ENCODE peak calls at places on chromosomes 12 and 14, in five cellular contexts. P is MM.1S, B is HCT116, C is fibroblast of villous mesenchyme, Y is heart left ventricle. Z is an unnamed sample.

GRCh38 chr12:90770861-90771260 is 184.1 kb downstream of the CCER1 start:
- DNase-seq in C (no peak), B (no peak), Y (no peak), P (no peak), Z (no peak)

GRCh38 chr14:100421756-100422470 is 98.8 kb downstream of the SLC25A47 start:
- DNase-seq in Y (no peak), P (no peak), C (peak; percentile 51), B (no peak), Z (no peak)

GRCh38 chr12:49014547-49014946 is 4.0 kb downstream of the PRKAG1 start:
- DNase-seq in P (no peak), C (peak; percentile 46), Y (no peak), B (no peak), Z (no peak)

GRCh38 chr12:24974216-24974615 is 25.3 kb upstream of the BCAT1 start:
- DNase-seq in Y (no peak), C (no peak), P (no peak), B (no peak), Z (no peak)

GRCh38 chr12:11833174-11833895 is 183.9 kb downstream of the ETV6 start:
- DNase-seq in C (no peak), P (no peak), B (no peak), Y (no peak), Z (no peak)

GRCh38 chr12:18559242-18559641 is 178.6 kb downstream of the PLCZ1 start:
- DNase-seq in B (no peak), P (no peak), C (no peak), Y (no peak), Z (no peak)

GRCh38 chr14:100523536-100524025 is 63.6 kb downstream of the BEGAIN start:
- DNase-seq in B (no peak), C (no peak), P (no peak), Y (no peak), Z (no peak)

GRCh38 chr12:71018682-71019081 is 98.1 kb upstream of the PTPRR start:
- DNase-seq in P (no peak), C (no peak), Y (no peak), B (no peak), Z (no peak)

GRCh38 chr12:21751517-21751916 is 23.0 kb downstream of the KCNJ8 start:
- DNase-seq in C (peak; percentile 87), Y (no peak), B (no peak), P (no peak), Z (no peak)

GRCh38 chr14:92637228-92637627 is 111.2 kb downstream of the LGMN start:
- DNase-seq in P (no peak), C (no peak), B (no peak), Y (no peak), Z (no peak)

GRCh38 chr14:105581551-105582341 is 55.4 kb downstream of the TMEM121 start:
- DNase-seq in P (peak; percentile 93), C (no peak), B (no peak), Y (no peak), Z (peak; percentile 65)

GRCh38 chr12:62306569-62307530 is 46.6 kb downstream of the USP15 start:
- DNase-seq in B (no peak), Y (no peak), P (no peak), C (no peak), Z (no peak)

GRCh38 chr12:93090768-93091172 is 161.7 kb upstream of the EEA1 start:
- DNase-seq in P (no peak), Y (no peak), C (peak; percentile 56), B (peak; percentile 76), Z (no peak)

GRCh38 chr12:56645201-56645716 is 525 bp downstream of the ATP5F1B start:
- DNase-seq in P (peak; percentile 25), Y (peak; percentile 44), B (no peak), C (no peak), Z (no peak)

DNA sequence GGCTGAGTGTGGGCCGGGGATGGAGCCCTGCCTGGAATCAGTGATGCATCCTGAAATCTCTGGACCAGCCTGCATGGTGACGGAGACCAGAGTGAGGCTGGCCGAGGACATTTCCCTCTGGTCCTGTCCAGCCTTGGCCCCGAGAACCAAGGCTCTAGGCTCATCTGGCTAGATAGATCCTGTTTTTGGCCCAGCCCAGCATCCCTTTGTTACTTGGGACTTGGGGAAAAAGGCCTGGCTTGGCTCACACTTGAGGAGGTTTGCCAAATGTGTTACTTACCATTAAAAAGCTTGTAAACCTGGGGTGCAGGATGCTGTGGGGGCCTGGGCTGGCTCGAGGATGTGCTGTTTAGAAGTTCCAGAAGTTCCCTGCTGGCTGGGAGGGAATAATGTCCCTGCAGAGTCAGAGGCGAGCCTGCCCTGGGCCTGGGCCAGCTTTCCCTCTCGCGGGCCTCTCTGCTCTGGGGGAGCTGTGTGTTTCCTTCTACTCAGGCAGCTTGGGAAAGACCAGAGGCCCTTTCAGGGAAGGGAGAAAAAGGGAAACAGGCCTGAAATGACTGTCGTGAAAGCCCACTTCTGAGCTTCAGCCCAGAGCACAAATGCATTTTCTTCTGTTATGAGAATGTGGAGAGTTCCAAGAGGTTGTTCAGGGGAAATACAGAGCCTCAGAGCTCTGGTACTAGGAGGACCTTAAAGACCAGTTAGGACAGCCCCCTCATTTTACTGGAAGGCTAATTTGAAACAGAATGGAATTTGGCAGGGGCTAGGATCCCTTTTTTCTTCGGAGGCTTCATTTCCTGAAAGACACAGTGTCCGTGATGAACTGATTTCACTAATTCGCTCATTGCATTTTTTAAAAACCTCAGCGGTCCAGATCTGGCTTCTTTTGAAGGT is 47.2 kb upstream of the CTDSP2 start:
- DNase-seq in C (peak; percentile 97), Y (peak; percentile 96), P (no peak), B (no peak), Z (no peak)
- TF ChIP-seq CTCF in C (peak; percentile 6), Y (no peak), P (no peak), B (no peak), Z (no peak)

GRCh38 chr14:103727313-103728000 is 11.8 kb downstream of the ZFYVE21 start:
- DNase-seq in B (no peak), P (no peak), C (no peak), Y (no peak), Z (no peak)
- TF ChIP-seq CTCF in B (no peak), P (no peak), C (no peak), Y (no peak), Z (no peak)

DNA sequence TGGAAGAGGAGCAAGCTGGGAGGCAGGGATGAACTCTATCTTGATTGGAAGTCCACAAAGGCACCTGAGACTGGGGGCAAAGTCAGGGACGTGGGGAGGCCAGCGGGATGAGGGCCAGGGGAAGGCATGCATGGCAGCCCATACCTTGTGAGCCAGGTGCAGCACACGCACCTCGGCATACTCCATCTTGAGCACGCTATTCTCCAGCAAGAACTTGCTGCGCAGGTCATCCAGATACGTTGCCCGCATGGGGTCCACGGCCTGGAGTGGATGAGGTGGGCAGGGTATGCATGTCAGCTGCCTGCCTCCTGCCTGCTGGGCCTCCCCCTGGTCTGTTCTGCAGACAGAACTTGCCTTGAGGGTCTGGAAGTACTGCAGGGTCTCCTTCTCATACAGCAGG is 3.9 kb downstream of the RABGGTA start:
- DNase-seq in C (no peak), B (no peak), Y (no peak), P (no peak), Z (no peak)
- TF ChIP-seq CTCF in C (no peak), B (no peak), Y (no peak), P (no peak), Z (no peak)

GRCh38 chr12:52156757-52157565 is 34.9 kb downstream of the KRT80 start:
- DNase-seq in C (peak; percentile 55), P (peak; percentile 54), B (no peak), Y (peak; percentile 75), Z (peak; percentile 83)
- TF ChIP-seq CTCF in C (peak; percentile 97), P (peak; percentile 96), B (peak; percentile 98), Y (peak; percentile 95), Z (peak; percentile 91)

GRCh38 chr12:130064999-130065398 is 97.3 kb upstream of the FZD10 start:
- DNase-seq in B (no peak), C (no peak), P (no peak), Y (no peak), Z (no peak)
- TF ChIP-seq CTCF in B (no peak), C (no peak), P (no peak), Y (no peak), Z (no peak)

GRCh38 chr14:83309833-83310232 is 1776.2 kb upstream of the SEL1L start:
- DNase-seq in B (no peak), P (no peak), C (no peak), Y (no peak), Z (no peak)
- TF ChIP-seq CTCF in B (no peak), P (no peak), C (no peak), Y (no peak), Z (no peak)

DNA sequence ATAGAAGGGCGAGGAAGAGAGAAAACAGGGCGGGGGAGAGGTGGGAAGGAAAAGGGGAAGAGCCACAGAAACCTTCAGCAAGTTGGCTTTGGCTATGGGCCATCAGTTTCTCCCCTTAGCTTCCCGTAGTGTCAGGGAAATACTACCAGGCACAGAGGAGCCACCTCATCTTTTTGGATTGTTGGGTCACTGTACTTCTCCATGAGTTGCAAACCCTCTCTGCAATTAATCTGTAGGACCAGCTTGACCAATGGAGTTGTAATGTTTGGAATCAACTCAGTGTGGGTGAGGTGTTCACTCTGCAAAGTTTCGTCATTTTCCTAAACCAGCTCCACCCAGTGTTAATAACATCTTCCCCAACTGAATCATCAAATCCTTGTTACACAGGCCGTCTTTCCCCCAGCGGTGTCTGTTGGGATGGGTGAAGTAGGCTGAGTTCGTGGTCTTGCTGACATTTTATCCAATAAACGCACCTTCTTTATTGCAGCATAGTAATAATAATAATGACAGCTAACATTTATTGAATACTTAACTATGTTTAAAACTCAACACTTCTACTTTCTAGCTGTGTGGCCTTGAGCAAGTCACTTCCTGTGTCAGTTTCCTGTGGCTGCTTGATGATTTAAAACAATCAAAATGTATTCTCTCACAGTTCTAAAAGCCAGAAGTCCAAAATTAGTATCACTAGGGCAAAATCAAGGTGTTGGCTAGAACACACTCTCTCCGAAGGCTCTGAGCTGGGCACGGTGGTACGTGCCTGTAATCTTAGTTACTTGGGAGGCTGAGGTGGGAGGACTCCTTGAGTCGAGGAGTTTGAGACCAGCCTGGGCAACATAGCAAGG is 8.1 kb upstream of the GLTP start:
- DNase-seq in B (peak; percentile 50), P (no peak), Y (no peak), C (peak; percentile 83), Z (no peak)
- TF ChIP-seq CTCF in B (no peak), P (no peak), Y (no peak), C (no peak), Z (no peak)

Z was measured in GM20000.